ENCODE peak calls at places on chromosomes 11 and 22, in six cellular contexts. One of them, this sample, is unnamed.

GRCh38 chr22:29581799-29582198 is 886 bp upstream of the NIPSNAP1 start:
- DNase-seq in stimulated activated CD4-positive, alpha-beta T cell treated with anti-CD3 and anti-CD28 coated beads, Interleukin-12 subunit alpha, Interleukin-12 subunit beta, amount 100 ng/mL, for 48 hours: no peak
- DNase-seq in lung microvascular endothelial cell: no peak
- DNase-seq in NCI-H2029: peak
- DNase-seq in nucleus accumbens: no peak
- DNase-seq in stimulated activated CD8-positive, alpha-beta memory T cell treated with anti-CD3 and anti-CD28 coated beads, Interleukin-7, amount 100 ng/mL, for 1 hour: no peak
- DNase-seq in this sample: no peak

GRCh38 chr11:93820085-93820710 is 30.2 kb downstream of the VSTM5 start:
- DNase-seq in lung microvascular endothelial cell: no peak
- DNase-seq in stimulated activated CD8-positive, alpha-beta memory T cell treated with anti-CD3 and anti-CD28 coated beads, Interleukin-7, amount 100 ng/mL, for 1 hour: no peak
- DNase-seq in NCI-H2029: no peak
- DNase-seq in nucleus accumbens: no peak
- DNase-seq in stimulated activated CD4-positive, alpha-beta T cell treated with anti-CD3 and anti-CD28 coated beads, Interleukin-12 subunit alpha, Interleukin-12 subunit beta, amount 100 ng/mL, for 48 hours: no peak
- DNase-seq in this sample: no peak

GRCh38 chr22:27370281-27370680 is 431.3 kb downstream of the MN1 start:
- DNase-seq in NCI-H2029: no peak
- DNase-seq in stimulated activated CD4-positive, alpha-beta T cell treated with anti-CD3 and anti-CD28 coated beads, Interleukin-12 subunit alpha, Interleukin-12 subunit beta, amount 100 ng/mL, for 48 hours: no peak
- DNase-seq in lung microvascular endothelial cell: peak
- DNase-seq in nucleus accumbens: no peak
- DNase-seq in stimulated activated CD8-positive, alpha-beta memory T cell treated with anti-CD3 and anti-CD28 coated beads, Interleukin-7, amount 100 ng/mL, for 1 hour: no peak
- DNase-seq in this sample: peak

GRCh38 chr11:221998-222789 is 13.9 kb downstream of the SIRT3 start:
- DNase-seq in stimulated activated CD4-positive, alpha-beta T cell treated with anti-CD3 and anti-CD28 coated beads, Interleukin-12 subunit alpha, Interleukin-12 subunit beta, amount 100 ng/mL, for 48 hours: no peak
- DNase-seq in stimulated activated CD8-positive, alpha-beta memory T cell treated with anti-CD3 and anti-CD28 coated beads, Interleukin-7, amount 100 ng/mL, for 1 hour: no peak
- DNase-seq in lung microvascular endothelial cell: no peak
- DNase-seq in nucleus accumbens: no peak
- DNase-seq in NCI-H2029: no peak
- DNase-seq in this sample: no peak

GRCh38 chr11:113370634-113371033 is 16.9 kb upstream of the ANKK1 start:
- DNase-seq in lung microvascular endothelial cell: no peak
- DNase-seq in NCI-H2029: no peak
- DNase-seq in stimulated activated CD4-positive, alpha-beta T cell treated with anti-CD3 and anti-CD28 coated beads, Interleukin-12 subunit alpha, Interleukin-12 subunit beta, amount 100 ng/mL, for 48 hours: no peak
- DNase-seq in nucleus accumbens: no peak
- DNase-seq in stimulated activated CD8-positive, alpha-beta memory T cell treated with anti-CD3 and anti-CD28 coated beads, Interleukin-7, amount 100 ng/mL, for 1 hour: no peak
- DNase-seq in this sample: no peak

GRCh38 chr11:17792161-17792560 is 57.6 kb downstream of the KCNC1 start:
- DNase-seq in nucleus accumbens: no peak
- DNase-seq in stimulated activated CD4-positive, alpha-beta T cell treated with anti-CD3 and anti-CD28 coated beads, Interleukin-12 subunit alpha, Interleukin-12 subunit beta, amount 100 ng/mL, for 48 hours: no peak
- DNase-seq in NCI-H2029: no peak
- DNase-seq in lung microvascular endothelial cell: no peak
- DNase-seq in stimulated activated CD8-positive, alpha-beta memory T cell treated with anti-CD3 and anti-CD28 coated beads, Interleukin-7, amount 100 ng/mL, for 1 hour: no peak
- DNase-seq in this sample: no peak

GRCh38 chr11:112025682-112026081 is 474 bp downstream of the DLAT start:
- DNase-seq in NCI-H2029: no peak
- DNase-seq in stimulated activated CD8-positive, alpha-beta memory T cell treated with anti-CD3 and anti-CD28 coated beads, Interleukin-7, amount 100 ng/mL, for 1 hour: no peak
- DNase-seq in stimulated activated CD4-positive, alpha-beta T cell treated with anti-CD3 and anti-CD28 coated beads, Interleukin-12 subunit alpha, Interleukin-12 subunit beta, amount 100 ng/mL, for 48 hours: no peak
- DNase-seq in lung microvascular endothelial cell: peak
- DNase-seq in nucleus accumbens: no peak
- DNase-seq in this sample: no peak

GRCh38 chr22:42192547-42192946 is 61.9 kb upstream of the CYP2D6 start:
- DNase-seq in stimulated activated CD8-positive, alpha-beta memory T cell treated with anti-CD3 and anti-CD28 coated beads, Interleukin-7, amount 100 ng/mL, for 1 hour: no peak
- DNase-seq in NCI-H2029: no peak
- DNase-seq in nucleus accumbens: no peak
- DNase-seq in lung microvascular endothelial cell: no peak
- DNase-seq in stimulated activated CD4-positive, alpha-beta T cell treated with anti-CD3 and anti-CD28 coated beads, Interleukin-12 subunit alpha, Interleukin-12 subunit beta, amount 100 ng/mL, for 48 hours: no peak
- DNase-seq in this sample: no peak

GRCh38 chr22:40635940-40636379 is 559 bp downstream of the MRTFA start:
- DNase-seq in lung microvascular endothelial cell: peak
- DNase-seq in stimulated activated CD8-positive, alpha-beta memory T cell treated with anti-CD3 and anti-CD28 coated beads, Interleukin-7, amount 100 ng/mL, for 1 hour: no peak
- DNase-seq in nucleus accumbens: no peak
- DNase-seq in NCI-H2029: no peak
- DNase-seq in stimulated activated CD4-positive, alpha-beta T cell treated with anti-CD3 and anti-CD28 coated beads, Interleukin-12 subunit alpha, Interleukin-12 subunit beta, amount 100 ng/mL, for 48 hours: no peak
- DNase-seq in this sample: peak

GRCh38 chr22:33597274-33597985 is 322.8 kb downstream of the LARGE1 start:
- DNase-seq in nucleus accumbens: no peak
- DNase-seq in stimulated activated CD4-positive, alpha-beta T cell treated with anti-CD3 and anti-CD28 coated beads, Interleukin-12 subunit alpha, Interleukin-12 subunit beta, amount 100 ng/mL, for 48 hours: no peak
- DNase-seq in NCI-H2029: no peak
- DNase-seq in lung microvascular endothelial cell: no peak
- DNase-seq in stimulated activated CD8-positive, alpha-beta memory T cell treated with anti-CD3 and anti-CD28 coated beads, Interleukin-7, amount 100 ng/mL, for 1 hour: no peak
- DNase-seq in this sample: no peak

GRCh38 chr11:15695096-15695721 is 580.5 kb downstream of the INSC start:
- DNase-seq in stimulated activated CD4-positive, alpha-beta T cell treated with anti-CD3 and anti-CD28 coated beads, Interleukin-12 subunit alpha, Interleukin-12 subunit beta, amount 100 ng/mL, for 48 hours: no peak
- DNase-seq in NCI-H2029: peak
- DNase-seq in nucleus accumbens: no peak
- DNase-seq in stimulated activated CD8-positive, alpha-beta memory T cell treated with anti-CD3 and anti-CD28 coated beads, Interleukin-7, amount 100 ng/mL, for 1 hour: no peak
- DNase-seq in lung microvascular endothelial cell: no peak
- DNase-seq in this sample: no peak